ENCODE peak calls at places on chromosomes 7 and 10, in seven cellular contexts. R, C, Z, O, M, T and Y are unnamed samples.

GRCh38 chr7:7452652-7453051 is 83.0 kb downstream of the COL28A1 start:
- DNase-seq in R (no peak), C (no peak), Z (no peak), O (no peak), M (no peak), T (no peak), Y (no peak)

GRCh38 chr10:11866199-11866925 is 43.2 kb downstream of the PROSER2 start:
- DNase-seq in R (no peak), C (no peak), Z (no peak), O (no peak), M (no peak), T (no peak), Y (no peak)

GRCh38 chr7:23680417-23681405 is 712 bp downstream of the FAM221A start:
- DNase-seq in R (no peak), C (no peak), Z (peak), O (peak), M (peak), T (peak), Y (peak)

GRCh38 chr7:129169171-129169643 is 19.2 kb upstream of the SMO start:
- DNase-seq in R (no peak), C (peak), Z (no peak), O (no peak), M (peak), T (peak), Y (no peak)

GRCh38 chr7:45306752-45307305 is 149.2 kb downstream of the RAMP3 start:
- DNase-seq in R (no peak), C (no peak), Z (no peak), O (no peak), M (no peak), T (no peak), Y (no peak)

GRCh38 chr10:99926925-99927718 is 82.6 kb downstream of the DNMBP start:
- DNase-seq in R (no peak), C (no peak), Z (peak), O (no peak), M (no peak), T (peak), Y (peak)

GRCh38 chr7:102042016-102042656 is 224.7 kb downstream of the CUX1 start:
- DNase-seq in R (peak), C (no peak), Z (peak), O (no peak), M (no peak), T (peak), Y (peak)

GRCh38 chr10:8278099-8278498 is 223.6 kb downstream of the GATA3 start:
- DNase-seq in R (no peak), C (no peak), Z (no peak), O (no peak), M (no peak), T (no peak), Y (no peak)

GRCh38 chr7:4849390-4849789 is 12.4 kb downstream of the PAPOLB start:
- DNase-seq in R (peak), C (no peak), Z (peak), O (no peak), M (peak), T (peak), Y (peak)

GRCh38 chr10:8305871-8306652 is 251.6 kb downstream of the GATA3 start:
- DNase-seq in R (no peak), C (no peak), Z (no peak), O (no peak), M (no peak), T (no peak), Y (no peak)

GRCh38 chr7:69749358-69749757 is 151.1 kb downstream of the AUTS2 start:
- DNase-seq in R (no peak), C (no peak), Z (peak), O (no peak), M (no peak), T (no peak), Y (no peak)